ENCODE peak calls at places on chromosome 5, in ten cellular contexts. G is lung microvascular endothelial cell, P is NCI-H1092 treated with DMSO at 0.1 percent for 48 hours, I is astrocyte of the cerebellum, R is transverse colon, S is HFFc6, Y is glutamatergic neuron, A is HTR-8/SVneo, W is hypothalamus, C is astrocyte of the spinal cord. E is an unnamed sample.
A peak's percentile ranks its signal among the peaks of the same experiment; 100 is the strongest.

GRCh38 chr5:5383461-5383860 is 39.0 kb upstream of the ICE1 start:
- DNase-seq in G (no peak), P (no peak), I (no peak), R (no peak), S (no peak), Y (no peak), A (no peak), W (no peak), C (no peak), E (no peak)

GRCh38 chr5:181164076-181164952 is 16.9 kb downstream of the OR2V2 start:
- DNase-seq in G (no peak), P (no peak), I (no peak), R (no peak), S (peak; percentile 62), Y (no peak), A (no peak), W (no peak), C (no peak), E (no peak)

GRCh38 chr5:10536931-10537579 is 26.8 kb upstream of the ANKRD33B start:
- DNase-seq in G (no peak), P (peak; percentile 0), I (no peak), R (no peak), S (no peak), Y (no peak), A (no peak), W (no peak), C (no peak), E (no peak)

GRCh38 chr5:149886697-149887470 is 57.7 kb downstream of the PDE6A start:
- DNase-seq in G (no peak), P (no peak), I (peak; percentile 67), R (no peak), S (no peak), Y (no peak), A (peak; percentile 20), W (no peak), C (peak; percentile 75), E (no peak)

GRCh38 chr5:115796656-115797055 is 19.8 kb downstream of the CDO1 start:
- DNase-seq in G (no peak), P (no peak), I (no peak), R (no peak), S (no peak), Y (no peak), A (no peak), W (no peak), C (no peak), E (no peak)

GRCh38 chr5:171422495-171422894 is 3.0 kb downstream of the FGF18 start:
- DNase-seq in G (no peak), P (no peak), I (no peak), R (no peak), S (no peak), Y (no peak), A (no peak), W (no peak), C (no peak), E (no peak)

GRCh38 chr5:142924135-142924883 is 154.1 kb downstream of the ARHGAP26 start:
- DNase-seq in G (peak; percentile 32), P (peak; percentile 2), I (no peak), R (no peak), S (no peak), Y (no peak), A (no peak), W (no peak), C (peak; percentile 38), E (no peak)

GRCh38 chr5:39394946-39395345 is 29.8 kb downstream of the DAB2 start:
- DNase-seq in G (peak; percentile 93), P (no peak), I (peak; percentile 27), R (no peak), S (peak; percentile 68), Y (no peak), A (no peak), W (no peak), C (peak; percentile 68), E (no peak)

GRCh38 chr5:140338336-140338735 is 8.1 kb downstream of the HBEGF start:
- DNase-seq in G (peak; percentile 42), P (no peak), I (no peak), R (no peak), S (no peak), Y (no peak), A (no peak), W (no peak), C (no peak), E (no peak)

E was measured in NCI-H1436 treated with DMSO at 0.1 percent for 48 hours.